ENCODE peak calls at places on chromosomes 3 and 15, in seven cellular contexts. U is stimulated activated CD4-positive, alpha-beta T cell treated with anti-CD3 and anti-CD28 coated beads, Interleukin-12 subunit alpha, Interleukin-12 subunit beta, amount 100 ng/mL, for 4 hours; L is ACHN; Y is stimulated activated naive CD4-positive, alpha-beta T cell; Z is dorsolateral prefrontal cortex; M is NCI-H1436; I is frontal cortex. V is an unnamed sample.

GRCh38 chr15:78714890-78715289 is 73.9 kb upstream of the CHRNB4 start:
- DNase-seq in M (no peak), U (no peak), I (no peak), Z (no peak), Y (no peak), L (peak; percentile 7), V (no peak)

GRCh38 chr3:127484601-127485388 is 105.7 kb downstream of the TPRA1 start:
- DNase-seq in Z (no peak), M (no peak), L (no peak), I (no peak), Y (no peak), U (no peak), V (no peak)

GRCh38 chr3:50604628-50605588 is 6.7 kb downstream of the CISH start:
- DNase-seq in I (no peak), L (no peak), U (no peak), Y (no peak), Z (no peak), M (no peak), V (no peak)

GRCh38 chr15:86038491-86038890 is 41.2 kb upstream of the AGBL1 start:
- DNase-seq in Y (no peak), L (no peak), I (no peak), U (no peak), M (no peak), Z (no peak), V (no peak)

GRCh38 chr15:40739854-40740253 is 15.2 kb downstream of the RMDN3 start:
- DNase-seq in U (no peak), I (no peak), M (no peak), Z (no peak), Y (no peak), L (no peak), V (no peak)

GRCh38 chr15:70604671-70605070 is 158.7 kb downstream of the UACA start:
- DNase-seq in L (peak; percentile 12), Y (no peak), U (no peak), Z (no peak), M (no peak), I (no peak), V (no peak)

GRCh38 chr15:57537951-57538506 is 53.7 kb upstream of the MYZAP start:
- DNase-seq in U (no peak), I (no peak), L (no peak), Y (no peak), Z (no peak), M (no peak), V (no peak)

GRCh38 chr3:172591876-172592771 is 68.9 kb upstream of the TNFSF10 start:
- DNase-seq in Z (no peak), L (no peak), Y (peak; percentile 48), U (peak; percentile 66), I (no peak), M (no peak), V (peak; percentile 53)

GRCh38 chr3:156685198-156685597 is 10.8 kb downstream of the TIPARP start:
- DNase-seq in L (no peak), Y (no peak), U (no peak), I (no peak), M (no peak), Z (no peak), V (no peak)

V was measured in activated effector memory CD4-positive, alpha-beta T cell treated with Interleukin-2 at 50 U/mL for 16 hours.